ENCODE peak calls at places on chromosomes 16 and 17, in four cellular contexts. One of them, this sample, is unnamed.

GRCh38 chr17:43219746-43220380 is 8.2 kb downstream of the TMEM106A start:
- DNase-seq in HepG2: no peak
- DNase-seq in K562: no peak
- DNase-seq in GM12878: no peak
- DNase-seq in this sample: no peak

GRCh38 chr17:64984776-64985521 is 65.7 kb upstream of the LRRC37A3 start:
- DNase-seq in K562: no peak
- DNase-seq in GM12878: no peak
- DNase-seq in HepG2: peak; percentile 58
- DNase-seq in this sample: no peak

GRCh38 chr17:80111702-80112470 is 10.5 kb downstream of the GAA start:
- DNase-seq in HepG2: no peak
- DNase-seq in K562: no peak
- DNase-seq in GM12878: no peak
- DNase-seq in this sample: no peak

GRCh38 chr16:23382279-23382678 is 70.7 kb downstream of the COG7 start:
- DNase-seq in HepG2: no peak
- DNase-seq in K562: no peak
- DNase-seq in GM12878: no peak
- DNase-seq in this sample: no peak

GRCh38 chr17:37219876-37220608 is 155.7 kb upstream of the C17orf78 start:
- DNase-seq in HepG2: no peak
- DNase-seq in GM12878: no peak
- DNase-seq in K562: no peak
- DNase-seq in this sample: no peak

GRCh38 chr17:79658811-79659207 is 48.0 kb upstream of the RBFOX3 start:
- DNase-seq in HepG2: peak; percentile 27
- DNase-seq in GM12878: no peak
- DNase-seq in K562: peak; percentile 41
- DNase-seq in this sample: peak; percentile 71

GRCh38 chr17:56548661-56549060 is 44.8 kb upstream of the NOG start:
- DNase-seq in GM12878: no peak
- DNase-seq in K562: no peak
- DNase-seq in HepG2: no peak
- DNase-seq in this sample: no peak

GRCh38 chr17:55576237-55576998 is 65.2 kb upstream of the SMIM36 start:
- DNase-seq in K562: peak; percentile 50
- DNase-seq in GM12878: peak; percentile 8
- DNase-seq in HepG2: peak; percentile 28
- DNase-seq in this sample: no peak

GRCh38 chr16:23862556-23862955 is 26.8 kb downstream of the PRKCB start:
- DNase-seq in HepG2: no peak
- DNase-seq in GM12878: no peak
- DNase-seq in K562: no peak
- DNase-seq in this sample: no peak

GRCh38 chr17:75742337-75742736 is 21.1 kb downstream of the ITGB4 start:
- DNase-seq in K562: no peak
- DNase-seq in HepG2: no peak
- DNase-seq in GM12878: no peak
- DNase-seq in this sample: no peak

GRCh38 chr16:20898938-20899502 is 1.1 kb downstream of the DCUN1D3 start:
- DNase-seq in HepG2: peak; percentile 56
- DNase-seq in K562: no peak
- DNase-seq in GM12878: no peak
- DNase-seq in this sample: no peak

GRCh38 chr16:9261376-9261775 is 169.9 kb downstream of the HAPSTR1 start:
- DNase-seq in HepG2: no peak
- DNase-seq in K562: no peak
- DNase-seq in GM12878: no peak
- DNase-seq in this sample: no peak

GRCh38 chr16:79329163-79329521 is 271.4 kb downstream of the MAF start:
- DNase-seq in HepG2: no peak
- DNase-seq in K562: no peak
- DNase-seq in GM12878: no peak
- DNase-seq in this sample: no peak

GRCh38 chr16:30000768-30001631 is 5.0 kb downstream of the INO80E start:
- DNase-seq in HepG2: no peak
- DNase-seq in K562: no peak
- DNase-seq in GM12878: no peak
- DNase-seq in this sample: no peak

GRCh38 chr16:28120754-28121153 is 57.2 kb upstream of the GSG1L start:
- DNase-seq in K562: no peak
- DNase-seq in GM12878: no peak
- DNase-seq in HepG2: no peak
- DNase-seq in this sample: no peak

GRCh38 chr16:26569793-26570192 is 496.9 kb upstream of the C16orf82 start:
- DNase-seq in HepG2: peak; percentile 15
- DNase-seq in GM12878: no peak
- DNase-seq in K562: peak; percentile 15
- DNase-seq in this sample: peak; percentile 9

GRCh38 chr16:11685844-11686618 is 17.8 kb downstream of the SNN start:
- DNase-seq in K562: no peak
- DNase-seq in HepG2: no peak
- DNase-seq in GM12878: no peak
- DNase-seq in this sample: no peak

GRCh38 chr17:78272181-78272913 is 40.9 kb downstream of the TMEM235 start:
- DNase-seq in HepG2: no peak
- DNase-seq in K562: peak; percentile 76
- DNase-seq in GM12878: no peak
- DNase-seq in this sample: no peak

GRCh38 chr17:60525347-60525623 is 757 bp downstream of the APPBP2 start:
- DNase-seq in HepG2: no peak
- DNase-seq in GM12878: no peak
- DNase-seq in K562: peak; percentile 10
- DNase-seq in this sample: peak; percentile 25

GRCh38 chr17:59493867-59494266 is 71.5 kb upstream of the DHX40 start:
- DNase-seq in K562: no peak
- DNase-seq in GM12878: no peak
- DNase-seq in HepG2: no peak
- DNase-seq in this sample: no peak

GRCh38 chr16:67230809-67231660 is 4.1 kb downstream of the TMEM208 start:
- DNase-seq in GM12878: no peak
- DNase-seq in K562: no peak
- DNase-seq in HepG2: no peak
- DNase-seq in this sample: no peak

GRCh38 chr16:50778284-50779163 is 36.6 kb downstream of the CYLD start:
- DNase-seq in K562: no peak
- DNase-seq in HepG2: no peak
- DNase-seq in GM12878: peak; percentile 12
- DNase-seq in this sample: no peak

GRCh38 chr17:7711356-7711755 is 6.2 kb upstream of the DNAH2 start:
- DNase-seq in HepG2: no peak
- DNase-seq in GM12878: no peak
- DNase-seq in K562: no peak
- DNase-seq in this sample: peak; percentile 53

DNA sequence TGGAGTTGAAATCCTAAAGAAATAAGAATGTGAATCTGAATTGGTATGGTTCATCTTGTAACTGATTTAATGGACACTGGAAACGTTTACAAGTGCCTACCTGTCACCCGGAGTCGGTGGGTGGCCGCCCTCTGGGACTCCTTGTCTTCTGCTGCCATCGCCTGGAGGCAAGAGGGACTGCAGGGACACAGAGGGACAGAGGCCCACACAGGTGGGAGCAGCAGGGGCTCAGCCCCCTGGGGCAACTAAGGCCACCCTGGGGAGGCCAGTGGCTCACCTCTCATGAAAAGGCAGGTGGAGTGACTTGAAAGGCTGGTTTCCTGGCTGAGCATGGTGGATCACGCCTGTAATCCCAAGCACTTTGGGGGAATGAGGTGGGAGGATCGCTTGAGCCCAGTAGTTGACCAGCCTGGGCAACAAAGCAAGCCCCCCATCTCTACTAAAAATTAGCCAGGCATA is 23.2 kb downstream of the TMEM92 start:
- DNase-seq in HepG2: peak; percentile 75
- DNase-seq in K562: peak; percentile 80
- DNase-seq in GM12878: no peak
- DNase-seq in this sample: peak; percentile 90
- TF ChIP-seq TARDBP in HepG2: no peak
- TF ChIP-seq TARDBP in K562: no peak
- TF ChIP-seq TARDBP in GM12878: no peak
- TF ChIP-seq TARDBP in this sample: no peak

DNA sequence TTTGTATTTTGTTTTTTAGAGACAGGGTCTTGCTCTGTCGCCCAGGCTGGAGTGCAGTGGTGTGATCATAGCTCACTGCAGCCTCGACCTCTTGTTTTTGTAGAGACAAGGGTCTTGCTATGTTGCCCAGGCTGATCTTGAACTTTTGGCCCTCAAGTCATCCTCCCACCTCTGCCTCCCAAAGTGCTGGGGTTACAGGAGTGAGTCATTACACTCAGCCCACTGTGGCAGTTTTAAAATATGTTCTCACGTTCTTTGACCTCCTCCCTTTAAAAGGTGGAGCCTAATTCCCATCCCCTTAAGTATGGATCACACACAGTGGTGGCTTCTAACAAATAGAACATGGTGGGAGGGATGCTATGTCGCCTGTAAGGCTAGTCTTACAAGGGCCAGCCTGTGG is 67.7 kb downstream of the ZDHHC7 start:
- DNase-seq in HepG2: no peak
- DNase-seq in K562: no peak
- DNase-seq in GM12878: no peak
- DNase-seq in this sample: no peak
- TF ChIP-seq FOXK2 in HepG2: no peak
- TF ChIP-seq FOXK2 in K562: no peak
- TF ChIP-seq FOXK2 in GM12878: no peak
- TF ChIP-seq FOXK2 in this sample: no peak

GRCh38 chr16:47461598-47462266 is 601 bp downstream of the PHKB start:
- DNase-seq in K562: peak; percentile 55
- DNase-seq in GM12878: no peak
- DNase-seq in HepG2: peak; percentile 68
- DNase-seq in this sample: peak; percentile 23
- TF ChIP-seq TARDBP in K562: no peak
- TF ChIP-seq TARDBP in GM12878: no peak
- TF ChIP-seq TARDBP in HepG2: no peak
- TF ChIP-seq TARDBP in this sample: no peak

GRCh38 chr17:28147026-28147425 is 104.5 kb downstream of the NLK start:
- DNase-seq in HepG2: no peak
- DNase-seq in GM12878: no peak
- DNase-seq in K562: no peak
- DNase-seq in this sample: no peak

GRCh38 chr17:28141783-28142182 is 99.3 kb downstream of the NLK start:
- DNase-seq in GM12878: no peak
- DNase-seq in HepG2: no peak
- DNase-seq in K562: no peak
- DNase-seq in this sample: no peak

GRCh38 chr17:28142355-28142754 is 99.9 kb downstream of the NLK start:
- DNase-seq in HepG2: no peak
- DNase-seq in GM12878: no peak
- DNase-seq in K562: no peak
- DNase-seq in this sample: no peak

GRCh38 chr17:28144019-28144418 is 101.5 kb downstream of the NLK start:
- DNase-seq in K562: no peak
- DNase-seq in GM12878: no peak
- DNase-seq in HepG2: no peak
- DNase-seq in this sample: no peak

DNA sequence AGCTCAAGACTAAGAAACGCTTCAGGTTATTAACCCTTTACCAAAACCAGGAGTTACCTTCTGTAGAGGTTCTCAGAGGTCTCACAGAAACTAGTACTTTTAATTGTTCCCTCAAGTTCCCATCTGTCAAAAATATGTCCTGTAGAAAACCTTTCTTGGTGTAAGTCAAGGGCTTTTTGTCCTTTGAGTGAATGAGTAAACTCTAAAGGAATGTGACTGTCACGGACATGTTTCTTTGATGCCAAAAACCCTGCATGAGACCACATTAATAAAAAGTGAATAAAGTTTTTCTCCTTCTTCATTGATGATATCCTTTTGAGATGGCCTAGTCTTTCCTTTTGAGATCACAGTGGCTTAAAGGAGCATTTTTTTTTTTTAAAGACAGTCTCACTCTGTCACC is 102.9 kb downstream of the NLK start:
- DNase-seq in HepG2: no peak
- DNase-seq in GM12878: no peak
- DNase-seq in K562: no peak
- DNase-seq in this sample: no peak
- TF ChIP-seq FOXK2 in HepG2: no peak
- TF ChIP-seq FOXK2 in GM12878: no peak
- TF ChIP-seq FOXK2 in K562: no peak
- TF ChIP-seq FOXK2 in this sample: no peak

DNA sequence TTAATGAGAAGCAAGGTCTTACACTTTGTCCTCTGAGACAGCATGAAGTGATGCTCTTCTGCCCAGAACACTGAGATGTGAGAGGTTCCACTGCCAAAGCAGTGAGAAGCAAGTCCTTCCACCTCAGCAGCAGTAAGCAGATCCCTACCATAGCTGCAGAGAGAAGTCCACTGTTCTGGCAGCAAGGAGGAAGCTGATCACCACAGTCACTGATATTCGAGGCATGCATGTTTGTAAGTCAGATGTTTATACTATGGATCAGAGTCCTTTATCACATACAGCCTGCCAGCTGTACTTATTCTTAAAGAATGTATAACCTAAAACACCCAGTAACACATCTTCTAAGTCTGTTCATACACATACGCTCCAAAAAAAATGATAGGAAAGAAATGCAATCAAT is 18.2 kb upstream of the METTL2A start:
- DNase-seq in HepG2: no peak
- DNase-seq in GM12878: no peak
- DNase-seq in K562: no peak
- DNase-seq in this sample: no peak
- TF ChIP-seq TARDBP in HepG2: no peak
- TF ChIP-seq TARDBP in GM12878: no peak
- TF ChIP-seq TARDBP in K562: no peak
- TF ChIP-seq TARDBP in this sample: no peak

GRCh38 chr16:70706948-70707465 is 21.2 kb upstream of the MTSS2 start:
- DNase-seq in K562: no peak
- DNase-seq in GM12878: no peak
- DNase-seq in HepG2: no peak
- DNase-seq in this sample: no peak
- TF ChIP-seq FOXK2 in K562: no peak
- TF ChIP-seq FOXK2 in GM12878: no peak
- TF ChIP-seq FOXK2 in HepG2: no peak
- TF ChIP-seq FOXK2 in this sample: no peak

GRCh38 chr17:48240562-48241130 is 133.1 kb downstream of the SNX11 start:
- DNase-seq in GM12878: no peak
- DNase-seq in K562: peak; percentile 25
- DNase-seq in HepG2: no peak
- DNase-seq in this sample: peak; percentile 41
- TF ChIP-seq TARDBP in GM12878: no peak
- TF ChIP-seq TARDBP in K562: no peak
- TF ChIP-seq TARDBP in HepG2: no peak
- TF ChIP-seq TARDBP in this sample: no peak